ENCODE peak calls at places on chromosomes 11 and 22, in ten cellular contexts. P is HCT116, L is HepG2, T is stomach, S is breast epithelium, G is esophagus muscularis mucosa, A is endothelial cell of umbilical vein, Y is transverse colon, C is suprapubic skin, K is K562. Q is an unnamed sample.
A peak's percentile ranks its signal among the peaks of the same experiment; 100 is the strongest.

GRCh38 chr22:23883658-23884057 is 10.5 kb upstream of the MIF start:
- DNase-seq in T (no peak), K (no peak), Y (no peak), A (no peak), P (no peak), C (no peak), G (no peak), L (no peak), S (no peak), Q (no peak)

GRCh38 chr22:19817561-19818263 is 37.0 kb downstream of the GNB1L start:
- DNase-seq in A (no peak), S (no peak), G (no peak), L (no peak), T (peak; percentile 17), K (no peak), C (peak; percentile 78), P (no peak), Y (no peak), Q (peak; percentile 68)

GRCh38 chr11:2759228-2760195 is 59.7 kb upstream of the KCNQ1OT1 start:
- DNase-seq in C (peak; percentile 59), K (no peak), Y (peak; percentile 5), S (peak; percentile 46), L (no peak), T (peak; percentile 20), A (no peak), P (no peak), G (no peak), Q (peak; percentile 17)

GRCh38 chr11:32090774-32091370 is at the start of gene RCN1:
- DNase-seq in A (peak; percentile 88), C (no peak), Y (peak; percentile 57), S (peak; percentile 60), K (peak; percentile 17), P (no peak), T (peak; percentile 46), L (peak; percentile 13), G (no peak), Q (peak; percentile 77)

GRCh38 chr22:30305906-30306628 is 16.8 kb upstream of the CASTOR1 start:
- DNase-seq in L (no peak), P (no peak), T (no peak), Y (no peak), C (no peak), G (no peak), A (no peak), S (no peak), K (peak; percentile 47), Q (no peak)

GRCh38 chr11:94835571-94835970 is 67.4 kb downstream of the AMOTL1 start:
- DNase-seq in S (no peak), Y (no peak), T (no peak), K (no peak), P (no peak), A (peak; percentile 36), L (no peak), C (no peak), G (no peak), Q (no peak)

GRCh38 chr11:70660059-70660888 is 261.9 kb downstream of the CTTN start:
- DNase-seq in L (no peak), P (no peak), C (no peak), Y (no peak), A (no peak), K (no peak), S (no peak), T (no peak), G (no peak), Q (no peak)

GRCh38 chr22:30575011-30575671 is 676 bp upstream of the GAL3ST1 start:
- DNase-seq in K (no peak), A (no peak), C (no peak), S (no peak), G (no peak), P (no peak), T (peak; percentile 75), L (no peak), Y (no peak), Q (peak; percentile 26)

GRCh38 chr11:2803186-2804057 is 82.2 kb downstream of the CDKN1C start:
- DNase-seq in A (no peak), Y (peak; percentile 4), L (no peak), G (no peak), K (no peak), P (no peak), C (peak; percentile 65), T (peak; percentile 24), S (peak; percentile 49), Q (peak; percentile 17)

GRCh38 chr11:134041791-134042696 is 26.8 kb upstream of the JAM3 start:
- DNase-seq in A (no peak), Y (no peak), S (no peak), P (no peak), L (no peak), K (no peak), T (no peak), C (no peak), G (no peak), Q (no peak)

GRCh38 chr22:39292561-39293074 is 26.8 kb downstream of the RPL3 start:
- DNase-seq in L (peak; percentile 81), A (peak; percentile 96), K (peak; percentile 94), T (peak; percentile 92), P (peak; percentile 93), S (peak; percentile 96), G (peak; percentile 97), Y (peak; percentile 80), C (peak; percentile 93), Q (peak; percentile 92)

GRCh38 chr11:43138621-43139140 is 173.1 kb upstream of the API5 start:
- DNase-seq in Y (no peak), A (no peak), C (no peak), G (no peak), K (no peak), T (no peak), P (no peak), S (no peak), L (no peak), Q (no peak)

GRCh38 chr11:120031612-120032600 is 106.0 kb downstream of the TRIM29 start:
- DNase-seq in P (no peak), Y (no peak), A (no peak), C (no peak), G (no peak), L (no peak), S (no peak), K (no peak), T (no peak), Q (no peak)

GRCh38 chr22:50281384-50281760 is 11.2 kb upstream of the MAPK11 start:
- DNase-seq in T (no peak), A (no peak), C (no peak), L (no peak), P (no peak), G (no peak), Y (no peak), S (no peak), K (no peak), Q (no peak)

GRCh38 chr11:76599041-76600013 is 71.2 kb downstream of the LRRC32 start:
- DNase-seq in S (peak; percentile 30), T (no peak), Y (no peak), K (no peak), C (peak; percentile 71), P (no peak), L (no peak), G (peak; percentile 87), A (no peak), Q (no peak)

GRCh38 chr11:986270-986951 is 50.1 kb downstream of the MUC6 start:
- DNase-seq in C (no peak), L (no peak), K (no peak), S (peak; percentile 87), G (no peak), T (peak; percentile 83), P (no peak), Y (no peak), A (no peak), Q (peak; percentile 82)

GRCh38 chr11:18772211-18772610 is 19.4 kb downstream of the PTPN5 start:
- DNase-seq in K (no peak), S (no peak), T (no peak), L (no peak), G (no peak), C (no peak), P (no peak), Y (no peak), A (no peak), Q (no peak)

GRCh38 chr11:28146123-28146751 is 38.0 kb downstream of the METTL15 start:
- DNase-seq in S (no peak), K (peak; percentile 19), C (no peak), A (peak; percentile 87), T (no peak), P (peak; percentile 90), L (peak; percentile 59), Y (no peak), G (no peak), Q (no peak)
- TF ChIP-seq POLR2A in S (no peak), K (no peak), C (no peak), A (no peak), T (no peak), P (no peak), L (no peak), Y (no peak), G (no peak), Q (no peak)

GRCh38 chr11:67440229-67441081 is 2.8 kb downstream of the CORO1B start:
- DNase-seq in L (no peak), K (no peak), A (no peak), S (no peak), P (no peak), Y (no peak), G (no peak), T (no peak), C (no peak), Q (no peak)

GRCh38 chr11:67438121-67438902 is 830 bp upstream of the PTPRCAP start:
- DNase-seq in A (no peak), C (no peak), Y (peak; percentile 76), L (no peak), K (no peak), P (no peak), S (no peak), T (peak; percentile 54), G (no peak), Q (no peak)

GRCh38 chr11:67441731-67442401 is 1.4 kb downstream of the CORO1B start:
- DNase-seq in P (no peak), K (no peak), Y (no peak), S (no peak), G (no peak), T (no peak), L (no peak), C (no peak), A (no peak), Q (peak; percentile 75)

GRCh38 chr11:67441082-67441683 is 2.1 kb downstream of the CORO1B start:
- DNase-seq in L (no peak), Y (no peak), C (no peak), S (no peak), K (no peak), P (no peak), A (no peak), T (no peak), G (no peak), Q (no peak)

GRCh38 chr11:67439321-67440228 is 2.1 kb upstream of the PTPRCAP start:
- DNase-seq in L (peak; percentile 19), A (peak; percentile 8), T (peak; percentile 65), Y (peak; percentile 62), P (no peak), G (no peak), S (no peak), K (no peak), C (no peak), Q (no peak)
- TF ChIP-seq POLR2AphosphoS5 in L (no peak), A (peak; percentile 16), T (peak; percentile 9), Y (no peak), P (no peak), G (no peak), S (no peak), K (no peak), C (no peak), Q (no peak)

GRCh38 chr22:46707827-46708570 is 30.1 kb downstream of the CERK start:
- DNase-seq in L (no peak), P (no peak), T (peak; percentile 83), G (no peak), Y (no peak), K (no peak), S (no peak), C (no peak), A (no peak), Q (peak; percentile 59)
- H3K36me3 ChIP-seq in L (peaks cover 33% of the 10 kb centered on the region), P (peaks cover 16% of the 10 kb centered on the region), T (peaks cover 96% of the 10 kb centered on the region), G (peaks cover 51% of the 10 kb centered on the region), Y (peaks cover 45% of the 10 kb centered on the region), K (peaks cover 36% of the 10 kb centered on the region), S (no peaks in the 10 kb centered on the region), C (peaks cover 79% of the 10 kb centered on the region), A (peaks cover 49% of the 10 kb centered on the region), Q (peaks cover 92% of the 10 kb centered on the region)

GRCh38 chr11:13713982-13714381 is 45.5 kb downstream of the FAR1 start:
- DNase-seq in C (no peak), A (no peak), S (no peak), K (no peak), Y (no peak), G (no peak), L (no peak), T (no peak), P (no peak), Q (no peak)
- TF ChIP-seq POLR2A in C (no peak), A (no peak), S (no peak), K (no peak), Y (no peak), G (no peak), L (no peak), T (no peak), P (no peak), Q (no peak)

Q was measured in upper lobe of left lung.